ENCODE peak calls at places on chromosomes 11 and 22, in nine cellular contexts. Q is pancreas, X is kidney epithelial cell, S is prostate gland, G is esophagus squamous epithelium, U is glutamatergic neuron, R is neural progenitor cell, F is lower leg skin, E is progenitor cell of endocrine pancreas. B is an unnamed sample.
A peak's percentile ranks its signal among the peaks of the same experiment; 100 is the strongest.

GRCh38 chr11:7332451-7332850 is 80.7 kb downstream of the SYT9 start:
- DNase-seq in Q (no peak), X (no peak), S (no peak), G (no peak), U (no peak), R (no peak), F (no peak), E (no peak), B (no peak)

GRCh38 chr22:24697671-24698082 is 76.8 kb downstream of the PIWIL3 start:
- DNase-seq in Q (no peak), X (no peak), S (peak; percentile 79), G (no peak), U (no peak), R (no peak), F (peak; percentile 66), E (no peak), B (no peak)

GRCh38 chr11:120906752-120907151 is 117.2 kb upstream of the TBCEL start:
- DNase-seq in Q (no peak), X (no peak), S (no peak), G (no peak), U (no peak), R (no peak), F (no peak), E (no peak), B (no peak)

GRCh38 chr11:73391665-73392064 is 15.5 kb downstream of the RELT start:
- DNase-seq in Q (no peak), X (no peak), S (no peak), G (no peak), U (no peak), R (no peak), F (no peak), E (no peak), B (no peak)

GRCh38 chr11:1762537-1763302 is 1.0 kb downstream of the CTSD start:
- DNase-seq in Q (peak; percentile 74), X (no peak), S (peak; percentile 58), G (no peak), U (peak; percentile 17), R (no peak), F (peak; percentile 83), E (no peak), B (no peak)

GRCh38 chr11:798093-798713 is at the start of gene SLC25A22:
- DNase-seq in Q (peak; percentile 95), X (no peak), S (peak; percentile 64), G (no peak), U (peak; percentile 93), R (peak; percentile 93), F (no peak), E (peak; percentile 86), B (peak; percentile 94)

GRCh38 chr11:114291847-114292680 is 4.1 kb upstream of the NNMT start:
- DNase-seq in Q (no peak), X (peak; percentile 84), S (no peak), G (no peak), U (no peak), R (no peak), F (no peak), E (no peak), B (no peak)

GRCh38 chr22:30206964-30207363 is 39.6 kb downstream of the LIF start:
- DNase-seq in Q (no peak), X (peak; percentile 94), S (no peak), G (no peak), U (no peak), R (peak; percentile 76), F (no peak), E (no peak), B (peak; percentile 43)

GRCh38 chr22:45582236-45582954 is 79.7 kb downstream of the FBLN1 start:
- DNase-seq in Q (peak; percentile 33), X (no peak), S (no peak), G (no peak), U (no peak), R (no peak), F (no peak), E (no peak), B (no peak)

DNA sequence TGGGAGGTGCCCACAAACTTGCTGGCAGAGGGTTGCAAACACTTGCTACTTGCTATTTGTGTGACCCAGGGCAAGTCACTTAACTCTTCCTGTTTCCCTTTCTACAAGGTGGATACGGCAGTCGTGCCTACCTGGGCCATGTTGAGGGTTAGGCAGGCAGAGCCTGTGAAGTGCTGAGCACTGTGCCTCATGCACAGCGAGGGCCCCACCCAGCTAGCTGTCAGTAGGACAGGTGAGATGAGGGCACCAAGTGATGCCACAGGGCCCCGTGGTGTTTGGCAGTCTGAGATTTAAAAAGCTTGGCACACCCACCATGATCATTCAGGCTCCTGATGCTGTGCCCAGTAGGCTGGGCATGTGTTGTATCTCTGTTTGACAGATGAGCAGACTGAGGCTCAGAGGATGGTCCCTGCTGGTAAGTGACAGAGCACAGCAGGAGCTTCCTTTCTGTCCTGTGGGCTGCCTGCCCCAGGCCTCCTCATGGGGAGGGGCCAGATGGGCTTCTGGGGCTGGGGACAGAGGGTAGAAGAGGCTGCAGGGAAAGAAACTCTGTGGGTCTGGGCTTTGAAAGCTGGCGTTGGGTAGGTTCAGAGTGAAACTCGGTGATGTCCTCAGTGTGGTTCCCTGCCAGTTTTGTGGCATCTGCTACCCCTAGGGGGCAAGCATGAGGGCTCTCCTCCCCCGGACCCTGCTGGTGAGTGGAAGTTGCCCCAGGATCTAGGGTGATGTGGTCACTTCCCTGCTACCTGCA is 59.3 kb downstream of the TSPAN18 start:
- DNase-seq in Q (no peak), X (no peak), S (no peak), G (no peak), U (no peak), R (peak; percentile 41), F (no peak), E (no peak), B (no peak)
- TF ChIP-seq CTCF in Q (no peak), X (peak; percentile 20), S (no peak), G (no peak), U (no peak), R (peak; percentile 41), F (no peak), E (peak; percentile 28), B (no peak)

GRCh38 chr11:9663699-9664275 is at the start of gene SWAP70:
- DNase-seq in Q (peak; percentile 96), X (peak; percentile 35), S (peak; percentile 88), G (peak; percentile 67), U (peak; percentile 94), R (peak; percentile 93), F (peak; percentile 86), E (peak; percentile 95), B (peak; percentile 95)
- TF ChIP-seq CTCF in Q (peak; percentile 14), X (peak; percentile 26), S (peak; percentile 68), G (peak; percentile 47), U (no peak), R (peak; percentile 40), F (no peak), E (peak; percentile 59), B (no peak)

GRCh38 chr11:126406368-126406767 is 50.9 kb downstream of the ST3GAL4 start:
- DNase-seq in Q (no peak), X (no peak), S (no peak), G (no peak), U (no peak), R (no peak), F (no peak), E (no peak), B (no peak)

GRCh38 chr11:126408901-126409670 is 53.6 kb downstream of the ST3GAL4 start:
- DNase-seq in Q (no peak), X (no peak), S (no peak), G (no peak), U (no peak), R (no peak), F (no peak), E (no peak), B (no peak)

GRCh38 chr11:126407101-126407521 is 51.6 kb downstream of the ST3GAL4 start:
- DNase-seq in Q (no peak), X (no peak), S (no peak), G (no peak), U (no peak), R (no peak), F (no peak), E (no peak), B (no peak)

GRCh38 chr11:126408496-126408895 is 53.0 kb downstream of the ST3GAL4 start:
- DNase-seq in Q (no peak), X (no peak), S (no peak), G (no peak), U (no peak), R (no peak), F (no peak), E (no peak), B (no peak)

GRCh38 chr11:126407682-126408288 is 52.3 kb downstream of the ST3GAL4 start:
- DNase-seq in Q (no peak), X (no peak), S (no peak), G (no peak), U (no peak), R (no peak), F (no peak), E (no peak), B (no peak)
- TF ChIP-seq CTCF in Q (no peak), X (no peak), S (no peak), G (no peak), U (no peak), R (no peak), F (no peak), E (no peak), B (no peak)

DNA sequence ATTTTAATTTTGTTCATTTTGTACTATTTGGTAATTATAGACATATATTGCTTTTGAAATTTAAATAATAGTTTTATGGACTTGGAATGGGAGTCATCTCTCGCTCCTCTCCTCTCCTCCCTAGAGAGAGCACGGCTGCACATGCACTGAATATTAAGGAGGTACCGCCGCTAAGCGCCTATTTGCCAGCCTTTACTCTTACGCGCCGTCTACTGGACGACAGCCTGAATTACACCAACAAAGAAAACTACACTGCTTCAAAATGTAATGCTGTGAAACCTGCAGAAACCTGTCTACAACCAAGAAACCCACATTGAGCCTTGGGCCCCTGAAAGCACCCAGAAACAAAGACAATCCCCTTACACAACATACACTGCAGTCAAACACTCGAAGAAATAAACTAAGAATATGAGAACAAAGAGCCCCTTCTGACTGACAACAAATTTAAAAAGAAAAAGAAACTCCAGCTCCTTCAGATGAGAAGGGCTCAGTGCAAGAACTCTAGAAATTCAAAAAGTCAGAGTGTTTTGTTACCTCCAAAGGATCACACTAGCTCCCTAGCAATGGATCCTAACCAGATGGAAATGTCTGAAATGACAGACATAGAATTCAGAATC is 737.2 kb downstream of the LRRC4C start:
- DNase-seq in Q (no peak), X (peak; percentile 1), S (no peak), G (no peak), U (peak; percentile 69), R (peak; percentile 68), F (no peak), E (peak; percentile 16), B (peak; percentile 38)
- TF ChIP-seq CTCF in Q (peak; percentile 12), X (peak; percentile 81), S (no peak), G (no peak), U (peak; percentile 93), R (peak; percentile 86), F (no peak), E (peak; percentile 80), B (peak; percentile 67)